ENCODE peak calls at places on chromosomes 5 and 9, in four cellular contexts. E is aorta, X is IMR-90, P is left ventricle myocardium inferior. T is an unnamed sample.
A peak's percentile ranks its signal among the peaks of the same experiment; 100 is the strongest.

GRCh38 chr9:75889977-75890540 is 414 bp upstream of the PCSK5 start:
- DNase-seq in E (peak; percentile 60), X (peak; percentile 63), P (peak; percentile 28), T (peak; percentile 70)

GRCh38 chr5:176542596-176543427 is 5.6 kb upstream of the RNF44 start:
- DNase-seq in P (no peak), X (peak; percentile 23), E (no peak), T (peak; percentile 41)

GRCh38 chr5:78829811-78830499 is 155.2 kb downstream of the ARSB start:
- DNase-seq in E (peak; percentile 78), P (peak; percentile 81), X (peak; percentile 25), T (peak; percentile 73)

GRCh38 chr9:14155237-14155636 is 158.7 kb downstream of the NFIB start:
- DNase-seq in X (no peak), P (no peak), E (no peak), T (no peak)

GRCh38 chr5:81006955-81007636 is 46.9 kb downstream of the RASGRF2 start:
- DNase-seq in X (no peak), P (no peak), E (no peak), T (no peak)

GRCh38 chr9:110830495-110830894 is 161.9 kb downstream of the MUSK start:
- DNase-seq in X (no peak), E (no peak), P (no peak), T (no peak)

GRCh38 chr5:167363065-167363464 is 928.4 kb upstream of the WWC1 start:
- DNase-seq in P (no peak), E (no peak), X (no peak), T (no peak)

GRCh38 chr5:172758077-172758835 is 12.7 kb downstream of the DUSP1 start:
- DNase-seq in E (peak; percentile 79), P (no peak), X (peak; percentile 97), T (no peak)

GRCh38 chr5:81762401-81762800 is 11.5 kb upstream of the SSBP2 start:
- DNase-seq in X (peak; percentile 32), E (no peak), P (no peak), T (no peak)

GRCh38 chr9:73577867-73578266 is 426.2 kb downstream of the ANXA1 start:
- DNase-seq in X (no peak), E (no peak), P (no peak), T (no peak)

GRCh38 chr9:75892168-75892901 is 1.9 kb downstream of the PCSK5 start:
- DNase-seq in X (no peak), P (peak; percentile 25), E (peak; percentile 73), T (peak; percentile 81)

GRCh38 chr5:163506726-163507125 is 1.3 kb downstream of the MAT2B start:
- DNase-seq in X (peak; percentile 67), E (no peak), P (no peak), T (no peak)

GRCh38 chr9:83962165-83962564 is 17.9 kb downstream of the HNRNPK start:
- DNase-seq in X (peak; percentile 23), P (no peak), E (no peak), T (no peak)

GRCh38 chr9:113593682-113594281 is 130.3 kb downstream of the RGS3 start:
- DNase-seq in X (peak; percentile 98), E (peak; percentile 97), P (peak; percentile 95), T (peak; percentile 94)

GRCh38 chr5:111954516-111955337 is 197.7 kb upstream of the NREP start:
- DNase-seq in E (no peak), P (no peak), X (peak; percentile 51), T (no peak)

GRCh38 chr9:96071245-96072124 is 196.0 kb downstream of the ERCC6L2 start:
- DNase-seq in P (no peak), E (no peak), X (peak; percentile 47), T (peak; percentile 61)

GRCh38 chr5:162139190-162139589 is 71.6 kb downstream of the GABRG2 start:
- DNase-seq in X (no peak), E (no peak), P (no peak), T (no peak)

GRCh38 chr9:14372437-14373318 is 58.7 kb upstream of the NFIB start:
- DNase-seq in P (peak; percentile 51), X (peak; percentile 69), E (no peak), T (no peak)

GRCh38 chr5:54360089-54360488 is 49.7 kb upstream of the ARL15 start:
- DNase-seq in P (no peak), X (peak; percentile 15), E (peak; percentile 44), T (peak; percentile 80)

GRCh38 chr5:76971471-76971870 is 18.6 kb downstream of the CRHBP start:
- DNase-seq in E (no peak), P (no peak), X (no peak), T (no peak)

GRCh38 chr5:149056611-149057165 is 6.2 kb downstream of the SH3TC2 start:
- DNase-seq in X (peak; percentile 77), E (no peak), P (no peak), T (no peak)

GRCh38 chr9:20684865-20685696 is 1.0 kb downstream of the FOCAD start:
- DNase-seq in X (peak; percentile 89), P (no peak), E (no peak), T (no peak)

GRCh38 chr9:14097666-14098065 is 216.3 kb downstream of the NFIB start:
- DNase-seq in X (no peak), E (no peak), P (no peak), T (no peak)

GRCh38 chr5:107670028-107670926 is 460 bp downstream of the EFNA5 start:
- DNase-seq in E (peak; percentile 51), X (peak; percentile 2), P (peak; percentile 21), T (peak; percentile 40)

GRCh38 chr9:137034709-137035506 is 3.0 kb upstream of the FUT7 start:
- DNase-seq in E (peak; percentile 89), P (peak; percentile 77), X (peak; percentile 77), T (peak; percentile 83)

GRCh38 chr5:142478116-142478515 is 153.3 kb upstream of the SPRY4 start:
- DNase-seq in E (no peak), P (no peak), X (no peak), T (no peak)

GRCh38 chr9:133812941-133813748 is 75.0 kb upstream of the SARDH start:
- DNase-seq in X (no peak), P (no peak), E (no peak), T (no peak)

GRCh38 chr5:39021413-39021812 is 52.8 kb downstream of the RICTOR start:
- DNase-seq in X (no peak), P (no peak), E (no peak), T (no peak)

GRCh38 chr9:29332789-29333188 is 1759.5 kb upstream of the C9orf72 start:
- DNase-seq in E (no peak), P (no peak), X (no peak), T (no peak)

GRCh38 chr5:147452137-147452838 is 57.6 kb downstream of the DPYSL3 start:
- DNase-seq in X (no peak), P (no peak), E (peak; percentile 48), T (no peak)

GRCh38 chr9:38128752-38129270 is 59.8 kb upstream of the SHB start:
- DNase-seq in X (no peak), E (no peak), P (no peak), T (no peak)

GRCh38 chr5:142717582-142718215 is 31.8 kb upstream of the FGF1 start:
- DNase-seq in E (no peak), X (peak; percentile 72), P (no peak), T (peak; percentile 56)

GRCh38 chr5:173232499-173233346 is 2.3 kb downstream of the NKX2-5 start:
- DNase-seq in P (no peak), X (no peak), E (no peak), T (no peak)

GRCh38 chr9:120883608-120883996 is 6.6 kb upstream of the PHF19 start:
- DNase-seq in X (no peak), P (no peak), E (no peak), T (no peak)

DNA sequence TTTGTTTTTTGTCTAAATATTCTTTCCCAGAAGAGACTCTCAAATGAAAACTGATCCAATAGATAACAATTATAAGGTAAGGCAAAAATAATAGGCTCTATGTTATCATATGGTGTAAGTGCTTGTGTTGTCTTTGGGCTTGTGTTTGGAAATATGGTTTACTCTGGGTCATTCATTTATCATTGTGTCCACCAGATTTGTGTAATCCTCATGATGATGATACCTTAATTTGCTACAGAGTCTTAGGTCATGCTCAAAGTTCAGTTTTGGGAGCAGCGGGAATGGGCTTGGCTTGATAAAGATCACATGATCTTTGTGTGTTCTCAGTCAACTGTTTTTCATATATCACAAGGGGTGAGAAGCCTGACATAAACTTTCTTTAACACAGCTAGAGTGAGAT is 34.2 kb downstream of the PLPPR1 start:
- DNase-seq in X (no peak), P (no peak), E (no peak), T (no peak)
- H3K27ac ChIP-seq in X (no peak overlapping the region), P (no peak overlapping the region), E (no peak overlapping the region), T (no peak overlapping the region)

DNA sequence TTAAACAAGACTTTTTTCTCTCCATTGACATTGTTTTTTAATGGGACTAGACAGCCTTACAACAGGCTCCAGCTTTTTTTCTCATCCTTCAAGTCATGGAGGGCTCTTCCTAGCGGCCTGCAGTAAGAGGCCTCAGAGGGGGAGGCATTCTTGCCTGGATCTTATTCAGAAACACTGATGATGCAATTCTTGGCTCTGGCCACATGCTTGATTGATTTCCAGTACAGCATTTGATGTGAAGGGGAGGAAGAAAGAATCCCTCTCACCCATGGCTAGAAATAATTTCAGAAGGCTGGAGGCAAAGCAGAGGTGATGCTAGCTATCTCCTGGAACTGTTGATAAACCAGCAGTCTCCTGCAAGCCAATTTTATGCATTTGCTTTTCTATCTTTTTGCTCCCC is 324.8 kb downstream of the PRELID2 start:
- DNase-seq in E (no peak), P (no peak), X (peak; percentile 71), T (no peak)
- H3K27ac ChIP-seq in E (no peak overlapping the region), P (no peak overlapping the region), X (no peak overlapping the region), T (no peak overlapping the region)

DNA sequence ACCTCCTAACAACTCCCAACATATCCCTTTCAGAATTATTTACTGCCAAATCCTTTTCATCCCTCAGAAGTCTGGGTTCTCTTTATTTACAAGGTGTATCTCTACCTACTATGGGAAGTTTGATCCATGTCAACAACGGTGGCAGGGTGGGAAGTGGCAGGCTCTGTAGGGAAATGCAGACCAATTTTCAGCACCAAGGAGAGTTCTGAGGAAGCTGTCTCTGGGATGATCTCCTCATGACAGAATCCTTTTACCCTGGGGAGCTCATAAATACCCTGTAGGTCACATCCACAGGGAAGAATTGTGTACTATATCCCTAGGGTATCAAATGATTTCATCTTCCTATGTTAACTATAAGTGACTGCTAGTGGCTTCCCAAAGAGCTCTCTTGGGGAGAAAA is 107.8 kb upstream of the NEK6 start:
- DNase-seq in X (peak; percentile 26), P (no peak), E (no peak), T (no peak)
- H3K27ac ChIP-seq in X (no peak overlapping the region), P (no peak overlapping the region), E (no peak overlapping the region), T (no peak overlapping the region)

GRCh38 chr9:135993409-135993742 is 32.2 kb upstream of the UBAC1 start:
- DNase-seq in E (no peak), X (no peak), P (no peak), T (no peak)

GRCh38 chr9:135990468-135991429 is 29.6 kb upstream of the UBAC1 start:
- DNase-seq in E (no peak), P (no peak), X (peak; percentile 47), T (no peak)

GRCh38 chr9:135989722-135990467 is 28.7 kb upstream of the UBAC1 start:
- DNase-seq in P (no peak), E (peak; percentile 66), X (no peak), T (no peak)

GRCh38 chr9:135992486-135993408 is 31.6 kb upstream of the UBAC1 start:
- DNase-seq in X (peak; percentile 84), E (peak; percentile 91), P (peak; percentile 87), T (peak; percentile 83)

GRCh38 chr9:135991771-135992170 is 30.6 kb upstream of the UBAC1 start:
- DNase-seq in X (no peak), E (no peak), P (no peak), T (no peak)
- H3K27ac ChIP-seq in X (no peak overlapping the region), E (no peak overlapping the region), P (peak overlapping the region; percentile 96), T (peak overlapping the region; percentile 89)

GRCh38 chr5:4938941-4939546 is 201.1 kb upstream of the ADAMTS16 start:
- DNase-seq in E (no peak), P (no peak), X (no peak), T (no peak)
- H3K27ac ChIP-seq in E (no peak overlapping the region), P (no peak overlapping the region), X (no peak overlapping the region), T (no peak overlapping the region)

T was measured in testis.